ENCODE peak calls at places on chromosomes 13 and 19, in ten cellular contexts. F is SK-N-SH; X is psoas muscle; U is GM04504; K is EL; V is activated T-helper 2 cell treated with anti-CD3 and anti-CD28 coated beads, Interferon-gamma antibody, Interleukin-2, Interleukin-4, amounts not matched to agents 10 μg/mL and 5 μg/mL and 100 μg/mL, durations not matched to agents 14 hours and 24 hours and 36 hours; N is thoracic aorta; Y is activated naive CD4-positive, alpha-beta T cell treated with anti-CD3 and anti-CD28 coated beads for 36 hours; S is GM06990; Q is brain microvascular endothelial cell. W is an unnamed sample.

GRCh38 chr13:23505007-23505406 is 65.2 kb upstream of the TNFRSF19 start:
- DNase-seq in F (no peak), X (no peak), U (no peak), K (peak; percentile 84), V (no peak), N (no peak), Y (no peak), S (no peak), Q (peak; percentile 65), W (no peak)

GRCh38 chr19:32373614-32374295 is 28.3 kb downstream of the ZNF507 start:
- DNase-seq in F (no peak), X (no peak), U (peak; percentile 94), K (peak; percentile 98), V (no peak), N (peak; percentile 15), Y (no peak), S (no peak), Q (peak; percentile 100), W (peak; percentile 97)

GRCh38 chr13:43473437-43473836 is 313.3 kb downstream of the ENOX1 start:
- DNase-seq in F (peak; percentile 57), X (no peak), U (no peak), K (no peak), V (no peak), N (no peak), Y (no peak), S (no peak), Q (no peak), W (no peak)

GRCh38 chr19:10922638-10923014 is 5.8 kb downstream of the YIPF2 start:
- DNase-seq in F (no peak), X (no peak), U (no peak), K (no peak), V (no peak), N (no peak), Y (no peak), S (no peak), Q (no peak), W (no peak)

GRCh38 chr19:29812080-29812880 is 489 bp downstream of the CCNE1 start:
- DNase-seq in F (peak; percentile 71), X (peak; percentile 49), U (no peak), K (peak; percentile 6), V (no peak), N (no peak), Y (peak; percentile 15), S (peak; percentile 35), Q (no peak), W (no peak)

GRCh38 chr13:97945342-97945741 is 8.1 kb upstream of the IPO5 start:
- DNase-seq in F (no peak), X (no peak), U (no peak), K (peak; percentile 28), V (no peak), N (no peak), Y (no peak), S (no peak), Q (no peak), W (no peak)

GRCh38 chr13:48221301-48222190 is 11.5 kb upstream of the ITM2B start:
- DNase-seq in F (no peak), X (no peak), U (no peak), K (no peak), V (no peak), N (no peak), Y (no peak), S (no peak), Q (no peak), W (no peak)

GRCh38 chr19:15374105-15374651 is 5.4 kb downstream of the AKAP8 start:
- DNase-seq in F (peak; percentile 26), X (peak; percentile 54), U (no peak), K (no peak), V (no peak), N (no peak), Y (no peak), S (no peak), Q (no peak), W (no peak)

GRCh38 chr13:100124265-100124664 is 35.4 kb downstream of the PCCA start:
- DNase-seq in F (no peak), X (no peak), U (no peak), K (no peak), V (no peak), N (no peak), Y (no peak), S (no peak), Q (peak; percentile 60), W (peak; percentile 9)

GRCh38 chr19:13622727-13623126 is 116.4 kb upstream of the CACNA1A start:
- DNase-seq in F (no peak), X (no peak), U (no peak), K (no peak), V (no peak), N (no peak), Y (no peak), S (no peak), Q (no peak), W (no peak)

GRCh38 chr13:98103942-98104880 is 38.7 kb upstream of the FARP1 start:
- DNase-seq in F (peak; percentile 27), X (no peak), U (no peak), K (peak; percentile 20), V (no peak), N (no peak), Y (no peak), S (no peak), Q (no peak), W (no peak)

GRCh38 chr13:36981156-36981743 is 17.9 kb downstream of the ALG5 start:
- DNase-seq in F (peak; percentile 50), X (no peak), U (no peak), K (peak; percentile 55), V (no peak), N (no peak), Y (no peak), S (no peak), Q (no peak), W (no peak)

GRCh38 chr13:29594310-29594709 is 1.2 kb downstream of the SLC7A1 start:
- DNase-seq in F (peak; percentile 62), X (no peak), U (peak; percentile 55), K (peak; percentile 91), V (peak; percentile 36), N (no peak), Y (peak; percentile 69), S (no peak), Q (peak; percentile 84), W (peak; percentile 67)